ENCODE peak calls at places on chromosomes 12 and 14, in five cellular contexts. One of them, this sample, is unnamed.

GRCh38 chr12:126930234-126930633 is 1336.7 kb upstream of the TMEM132C start:
- DNase-seq in OCI-LY7: no peak
- DNase-seq in CD8-positive, alpha-beta T cell: no peak
- DNase-seq in AG20443: no peak
- DNase-seq in MV-4-11: no peak
- DNase-seq in this sample: no peak

GRCh38 chr12:104213952-104214351 is 1.6 kb upstream of the TXNRD1 start:
- DNase-seq in OCI-LY7: no peak
- DNase-seq in CD8-positive, alpha-beta T cell: no peak
- DNase-seq in AG20443: peak
- DNase-seq in MV-4-11: no peak
- DNase-seq in this sample: peak

GRCh38 chr12:87196329-87196728 is 832.9 kb downstream of the C12orf50 start:
- DNase-seq in OCI-LY7: no peak
- DNase-seq in CD8-positive, alpha-beta T cell: no peak
- DNase-seq in AG20443: no peak
- DNase-seq in MV-4-11: no peak
- DNase-seq in this sample: peak

GRCh38 chr12:131135786-131136538 is 182.3 kb downstream of the ADGRD1 start:
- DNase-seq in OCI-LY7: no peak
- DNase-seq in CD8-positive, alpha-beta T cell: no peak
- DNase-seq in AG20443: no peak
- DNase-seq in MV-4-11: no peak
- DNase-seq in this sample: no peak

GRCh38 chr14:81384900-81385299 is 15.2 kb downstream of the STON2 start:
- DNase-seq in OCI-LY7: no peak
- DNase-seq in CD8-positive, alpha-beta T cell: no peak
- DNase-seq in AG20443: no peak
- DNase-seq in MV-4-11: no peak
- DNase-seq in this sample: peak

GRCh38 chr14:84458881-84459280 is 1071.1 kb upstream of the FLRT2 start:
- DNase-seq in OCI-LY7: no peak
- DNase-seq in CD8-positive, alpha-beta T cell: no peak
- DNase-seq in AG20443: no peak
- DNase-seq in MV-4-11: no peak
- DNase-seq in this sample: no peak

GRCh38 chr12:55736780-55737580 is 5.9 kb upstream of the GDF11 start:
- DNase-seq in OCI-LY7: peak
- DNase-seq in CD8-positive, alpha-beta T cell: peak
- DNase-seq in AG20443: peak
- DNase-seq in MV-4-11: peak
- DNase-seq in this sample: peak

GRCh38 chr12:50960130-50960529 is 7.8 kb downstream of the HIGD1C start:
- DNase-seq in OCI-LY7: peak
- DNase-seq in CD8-positive, alpha-beta T cell: no peak
- DNase-seq in AG20443: no peak
- DNase-seq in MV-4-11: no peak
- DNase-seq in this sample: no peak

GRCh38 chr14:52119030-52119429 is 50.2 kb upstream of the NID2 start:
- DNase-seq in OCI-LY7: no peak
- DNase-seq in CD8-positive, alpha-beta T cell: no peak
- DNase-seq in AG20443: no peak
- DNase-seq in MV-4-11: no peak
- DNase-seq in this sample: no peak

GRCh38 chr12:115710104-115710564 is 567.4 kb downstream of the MED13L start:
- DNase-seq in OCI-LY7: no peak
- DNase-seq in CD8-positive, alpha-beta T cell: no peak
- DNase-seq in AG20443: peak
- DNase-seq in MV-4-11: no peak
- DNase-seq in this sample: peak

GRCh38 chr14:65361920-65362319 is 50.6 kb upstream of the FUT8 start:
- DNase-seq in OCI-LY7: no peak
- DNase-seq in CD8-positive, alpha-beta T cell: no peak
- DNase-seq in AG20443: peak
- DNase-seq in MV-4-11: no peak
- DNase-seq in this sample: peak

GRCh38 chr12:1995205-1995896 is 8.9 kb downstream of the DCP1B start:
- DNase-seq in OCI-LY7: no peak
- DNase-seq in CD8-positive, alpha-beta T cell: no peak
- DNase-seq in AG20443: no peak
- DNase-seq in MV-4-11: peak
- DNase-seq in this sample: no peak

GRCh38 chr12:100391856-100392255 is 35.0 kb downstream of the SLC17A8 start:
- DNase-seq in OCI-LY7: no peak
- DNase-seq in CD8-positive, alpha-beta T cell: no peak
- DNase-seq in AG20443: no peak
- DNase-seq in MV-4-11: no peak
- DNase-seq in this sample: no peak

GRCh38 chr14:99422220-99423010 is 58.2 kb downstream of the SETD3 start:
- DNase-seq in OCI-LY7: no peak
- DNase-seq in CD8-positive, alpha-beta T cell: no peak
- DNase-seq in AG20443: no peak
- DNase-seq in MV-4-11: no peak
- DNase-seq in this sample: no peak

GRCh38 chr14:25943329-25943728 is 654.5 kb downstream of the NOVA1 start:
- DNase-seq in OCI-LY7: no peak
- DNase-seq in CD8-positive, alpha-beta T cell: no peak
- DNase-seq in AG20443: no peak
- DNase-seq in MV-4-11: no peak
- DNase-seq in this sample: no peak

GRCh38 chr12:48004039-48004940 is at the start of gene COL2A1:
- DNase-seq in OCI-LY7: no peak
- DNase-seq in CD8-positive, alpha-beta T cell: no peak
- DNase-seq in AG20443: peak
- DNase-seq in MV-4-11: no peak
- DNase-seq in this sample: peak

GRCh38 chr12:95623554-95624170 is 72.4 kb upstream of the USP44 start:
- DNase-seq in OCI-LY7: peak
- DNase-seq in CD8-positive, alpha-beta T cell: no peak
- DNase-seq in AG20443: peak
- DNase-seq in MV-4-11: no peak
- DNase-seq in this sample: peak

GRCh38 chr12:80655751-80656150 is 51.7 kb upstream of the MYF6 start:
- DNase-seq in OCI-LY7: no peak
- DNase-seq in CD8-positive, alpha-beta T cell: no peak
- DNase-seq in AG20443: no peak
- DNase-seq in MV-4-11: no peak
- DNase-seq in this sample: no peak

GRCh38 chr12:13141686-13142085 is 38.2 kb upstream of the GSG1 start:
- DNase-seq in OCI-LY7: no peak
- DNase-seq in CD8-positive, alpha-beta T cell: no peak
- DNase-seq in AG20443: no peak
- DNase-seq in MV-4-11: no peak
- DNase-seq in this sample: no peak

GRCh38 chr14:103496776-103497175 is 25.9 kb downstream of the CKB start:
- DNase-seq in OCI-LY7: no peak
- DNase-seq in CD8-positive, alpha-beta T cell: no peak
- DNase-seq in AG20443: no peak
- DNase-seq in MV-4-11: no peak
- DNase-seq in this sample: no peak

GRCh38 chr12:83886479-83886878 is 1026.1 kb downstream of the SLC6A15 start:
- DNase-seq in OCI-LY7: no peak
- DNase-seq in CD8-positive, alpha-beta T cell: no peak
- DNase-seq in AG20443: no peak
- DNase-seq in MV-4-11: no peak
- DNase-seq in this sample: no peak

GRCh38 chr14:24818054-24818822 is 184.2 kb upstream of the GZMB start:
- DNase-seq in OCI-LY7: no peak
- DNase-seq in CD8-positive, alpha-beta T cell: no peak
- DNase-seq in AG20443: no peak
- DNase-seq in MV-4-11: no peak
- DNase-seq in this sample: no peak

GRCh38 chr12:122167328-122167925 is 6.6 kb downstream of the IL31 start:
- DNase-seq in OCI-LY7: no peak
- DNase-seq in CD8-positive, alpha-beta T cell: no peak
- DNase-seq in AG20443: no peak
- DNase-seq in MV-4-11: no peak
- DNase-seq in this sample: no peak

GRCh38 chr12:2288471-2288870 is 235.7 kb downstream of the CACNA1C start:
- DNase-seq in OCI-LY7: no peak
- DNase-seq in CD8-positive, alpha-beta T cell: no peak
- DNase-seq in AG20443: no peak
- DNase-seq in MV-4-11: no peak
- DNase-seq in this sample: no peak

GRCh38 chr12:126355346-126355745 is 1290.1 kb downstream of the AACS start:
- DNase-seq in OCI-LY7: no peak
- DNase-seq in CD8-positive, alpha-beta T cell: no peak
- DNase-seq in AG20443: no peak
- DNase-seq in MV-4-11: no peak
- DNase-seq in this sample: no peak

GRCh38 chr12:67415473-67415872 is 146.3 kb downstream of the CAND1 start:
- DNase-seq in OCI-LY7: peak
- DNase-seq in CD8-positive, alpha-beta T cell: no peak
- DNase-seq in AG20443: peak
- DNase-seq in MV-4-11: no peak
- DNase-seq in this sample: no peak

GRCh38 chr12:53862831-53863230 is 75.8 kb upstream of the HOXC13 start:
- DNase-seq in OCI-LY7: no peak
- DNase-seq in CD8-positive, alpha-beta T cell: no peak
- DNase-seq in AG20443: peak
- DNase-seq in MV-4-11: no peak
- DNase-seq in this sample: no peak

GRCh38 chr14:74695406-74695805 is 17.5 kb downstream of the AREL1 start:
- DNase-seq in OCI-LY7: no peak
- DNase-seq in CD8-positive, alpha-beta T cell: no peak
- DNase-seq in AG20443: no peak
- DNase-seq in MV-4-11: peak
- DNase-seq in this sample: no peak

GRCh38 chr14:92644601-92645515 is 103.6 kb downstream of the LGMN start:
- DNase-seq in OCI-LY7: no peak
- DNase-seq in CD8-positive, alpha-beta T cell: no peak
- DNase-seq in AG20443: no peak
- DNase-seq in MV-4-11: no peak
- DNase-seq in this sample: no peak

GRCh38 chr12:109737631-109738030 is 24.0 kb downstream of the FAM222A start:
- DNase-seq in OCI-LY7: no peak
- DNase-seq in CD8-positive, alpha-beta T cell: no peak
- DNase-seq in AG20443: no peak
- DNase-seq in MV-4-11: no peak
- DNase-seq in this sample: no peak

GRCh38 chr14:22813145-22813544 is 2.1 kb downstream of the SLC7A7 start:
- DNase-seq in OCI-LY7: no peak
- DNase-seq in CD8-positive, alpha-beta T cell: no peak
- DNase-seq in AG20443: no peak
- DNase-seq in MV-4-11: no peak
- DNase-seq in this sample: no peak

GRCh38 chr12:49873361-49873934 is 30.3 kb downstream of the FAIM2 start:
- DNase-seq in OCI-LY7: no peak
- DNase-seq in CD8-positive, alpha-beta T cell: no peak
- DNase-seq in AG20443: peak
- DNase-seq in MV-4-11: no peak
- DNase-seq in this sample: peak

GRCh38 chr12:42380733-42381132 is 54.8 kb downstream of the PPHLN1 start:
- DNase-seq in OCI-LY7: no peak
- DNase-seq in CD8-positive, alpha-beta T cell: no peak
- DNase-seq in AG20443: no peak
- DNase-seq in MV-4-11: no peak
- DNase-seq in this sample: no peak

GRCh38 chr14:96084796-96085195 is 45.6 kb downstream of the C14orf132 start:
- DNase-seq in OCI-LY7: no peak
- DNase-seq in CD8-positive, alpha-beta T cell: no peak
- DNase-seq in AG20443: no peak
- DNase-seq in MV-4-11: no peak
- DNase-seq in this sample: no peak

GRCh38 chr12:56188116-56188785 is 1.0 kb downstream of the SMARCC2 start:
- DNase-seq in OCI-LY7: peak
- DNase-seq in CD8-positive, alpha-beta T cell: no peak
- DNase-seq in AG20443: no peak
- DNase-seq in MV-4-11: peak
- DNase-seq in this sample: no peak

GRCh38 chr14:91284146-91284790 is 39.8 kb upstream of the GPR68 start:
- DNase-seq in OCI-LY7: no peak
- DNase-seq in CD8-positive, alpha-beta T cell: no peak
- DNase-seq in AG20443: peak
- DNase-seq in MV-4-11: no peak
- DNase-seq in this sample: peak

GRCh38 chr14:60092516-60092915 is 793 bp downstream of the PCNX4 start:
- DNase-seq in OCI-LY7: peak
- DNase-seq in CD8-positive, alpha-beta T cell: no peak
- DNase-seq in AG20443: peak
- DNase-seq in MV-4-11: peak
- DNase-seq in this sample: no peak

GRCh38 chr12:88334271-88334670 is 192.2 kb downstream of the TMTC3 start:
- DNase-seq in OCI-LY7: peak
- DNase-seq in CD8-positive, alpha-beta T cell: no peak
- DNase-seq in AG20443: no peak
- DNase-seq in MV-4-11: no peak
- DNase-seq in this sample: peak

This sample was measured in MG63.